ENCODE peak calls at places on chromosomes 7 and 10, in six cellular contexts. J is trophoblast cell, E is mesendoderm, M is neuronal stem cell, K is IMR-90, V is H1. H is an unnamed sample.

GRCh38 chr7:131546583-131547111 is 9.8 kb downstream of the PODXL start:
- DNase-seq in J (no peak), K (no peak), V (peak; percentile 92), E (peak; percentile 97), M (peak; percentile 46), H (no peak)

GRCh38 chr7:86833360-86833759 is 189.7 kb downstream of the GRM3 start:
- DNase-seq in V (no peak), M (no peak), K (no peak), E (no peak), J (no peak), H (no peak)

GRCh38 chr10:113709221-113709838 is 29.6 kb downstream of the CASP7 start:
- DNase-seq in V (no peak), K (peak; percentile 85), J (no peak), M (no peak), E (peak; percentile 53), H (peak; percentile 92)

GRCh38 chr10:96587255-96588059 is 645 bp upstream of the TM9SF3 start:
- DNase-seq in K (peak; percentile 83), M (no peak), J (peak; percentile 72), E (peak; percentile 87), V (no peak), H (peak; percentile 85)

GRCh38 chr10:21173433-21173963 is 276.4 kb upstream of the NEBL start:
- DNase-seq in K (no peak), J (no peak), M (peak; percentile 17), E (peak; percentile 28), V (peak; percentile 74), H (no peak)

GRCh38 chr10:123642697-123643096 is 23.5 kb upstream of the GPR26 start:
- DNase-seq in M (no peak), E (peak; percentile 51), K (no peak), J (no peak), V (peak; percentile 47), H (no peak)

GRCh38 chr10:71250405-71250804 is 38.0 kb downstream of the UNC5B start:
- DNase-seq in V (no peak), E (no peak), M (no peak), J (no peak), K (no peak), H (no peak)

GRCh38 chr10:58775960-58776574 is 263.4 kb downstream of the BICC1 start:
- DNase-seq in M (no peak), J (peak; percentile 32), E (peak; percentile 18), V (no peak), K (peak; percentile 86), H (peak; percentile 73)

GRCh38 chr10:98528166-98528784 is 81.5 kb upstream of the HPS1 start:
- DNase-seq in E (no peak), J (no peak), K (peak; percentile 0), M (no peak), V (no peak), H (peak; percentile 65)

GRCh38 chr10:3102721-3103410 is 35.5 kb downstream of the PFKP start:
- DNase-seq in K (peak; percentile 36), J (no peak), M (no peak), V (no peak), E (no peak), H (no peak)

GRCh38 chr7:28291559-28291958 is 111.0 kb upstream of the JAZF1 start:
- DNase-seq in V (peak; percentile 70), E (peak; percentile 92), M (no peak), K (no peak), J (no peak), H (no peak)

GRCh38 chr7:129702761-129703338 is 91.3 kb downstream of the NRF1 start:
- DNase-seq in M (no peak), J (no peak), V (no peak), K (no peak), E (peak; percentile 44), H (no peak)

GRCh38 chr7:47290466-47290865 is 291.4 kb downstream of the TNS3 start:
- DNase-seq in E (no peak), J (no peak), M (no peak), K (no peak), V (no peak), H (no peak)

GRCh38 chr10:71143170-71143569 is 69.2 kb upstream of the UNC5B start:
- DNase-seq in V (no peak), K (no peak), E (no peak), J (no peak), M (no peak), H (no peak)

GRCh38 chr7:84674236-84674913 is 479.8 kb upstream of the SEMA3A start:
- DNase-seq in J (no peak), V (no peak), E (peak; percentile 18), M (no peak), K (no peak), H (no peak)

GRCh38 chr10:72235544-72236279 is 19.6 kb upstream of the ASCC1 start:
- DNase-seq in J (no peak), K (no peak), E (no peak), M (no peak), V (no peak), H (no peak)

GRCh38 chr7:44213872-44214595 is 13.3 kb downstream of the YKT6 start:
- DNase-seq in V (peak; percentile 55), K (peak; percentile 41), E (peak; percentile 92), M (peak; percentile 50), J (no peak), H (peak; percentile 48)

GRCh38 chr10:33942508-33942907 is 608.0 kb upstream of the NRP1 start:
- DNase-seq in K (no peak), E (no peak), M (no peak), J (no peak), V (no peak), H (no peak)
- H3K4me3 ChIP-seq in K (no peak overlapping the region), E (no peak overlapping the region), M (no peak overlapping the region), J (no peak overlapping the region), V (no peak overlapping the region), H (no peak overlapping the region)

GRCh38 chr10:84247496-84247895 is 2.6 kb downstream of the RGR start:
- DNase-seq in J (no peak), K (no peak), M (no peak), V (no peak), E (no peak), H (no peak)

GRCh38 chr10:84241185-84241790 is at the start of gene LRIT1:
- DNase-seq in K (no peak), M (no peak), V (no peak), J (no peak), E (no peak), H (no peak)

GRCh38 chr10:84243759-84244158 is 1.1 kb upstream of the RGR start:
- DNase-seq in K (no peak), V (no peak), E (peak; percentile 44), J (peak; percentile 82), M (no peak), H (no peak)

GRCh38 chr10:84248794-84249193 is 3.9 kb downstream of the RGR start:
- DNase-seq in M (no peak), J (no peak), V (no peak), K (no peak), E (no peak), H (no peak)

DNA sequence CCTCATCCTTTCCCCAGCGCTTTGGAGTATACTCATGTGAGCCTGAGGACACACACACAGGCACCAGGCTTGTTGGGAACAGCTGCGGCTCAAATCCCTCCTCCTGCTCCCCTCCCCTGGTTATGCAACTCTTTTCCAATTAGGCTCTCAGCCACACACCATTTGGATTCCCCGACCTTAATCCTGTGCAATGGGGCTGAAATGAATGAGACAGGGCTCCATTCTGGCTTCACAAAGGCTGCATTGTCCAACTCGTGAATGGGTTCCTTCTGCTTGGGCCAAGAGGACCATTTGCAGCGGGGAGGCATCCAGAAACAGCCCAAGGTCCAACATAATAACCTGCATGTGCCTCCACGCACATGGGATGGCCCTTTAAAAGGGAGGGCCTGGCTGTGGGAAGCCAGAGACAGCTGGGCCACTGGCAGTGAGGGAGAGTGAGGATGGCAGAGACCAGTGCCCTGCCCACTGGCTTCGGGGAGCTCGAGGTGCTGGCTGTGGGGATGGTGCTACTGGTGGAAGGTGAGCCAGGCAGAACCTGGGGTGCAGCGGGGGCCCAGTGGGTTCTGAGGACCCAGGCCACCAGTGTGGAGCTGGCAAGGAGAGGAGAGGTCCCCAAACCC is at the start of gene RGR:
- DNase-seq in K (no peak), V (no peak), M (peak; percentile 90), E (no peak), J (no peak), H (no peak)
- H3K27ac ChIP-seq in K (no peak within 1 kb of the TSS), V (no peak within 1 kb of the TSS), M (peak within 1 kb of the TSS; percentile 97), E (no peak within 1 kb of the TSS), J (no peak within 1 kb of the TSS), H (no peak within 1 kb of the TSS)

DNA sequence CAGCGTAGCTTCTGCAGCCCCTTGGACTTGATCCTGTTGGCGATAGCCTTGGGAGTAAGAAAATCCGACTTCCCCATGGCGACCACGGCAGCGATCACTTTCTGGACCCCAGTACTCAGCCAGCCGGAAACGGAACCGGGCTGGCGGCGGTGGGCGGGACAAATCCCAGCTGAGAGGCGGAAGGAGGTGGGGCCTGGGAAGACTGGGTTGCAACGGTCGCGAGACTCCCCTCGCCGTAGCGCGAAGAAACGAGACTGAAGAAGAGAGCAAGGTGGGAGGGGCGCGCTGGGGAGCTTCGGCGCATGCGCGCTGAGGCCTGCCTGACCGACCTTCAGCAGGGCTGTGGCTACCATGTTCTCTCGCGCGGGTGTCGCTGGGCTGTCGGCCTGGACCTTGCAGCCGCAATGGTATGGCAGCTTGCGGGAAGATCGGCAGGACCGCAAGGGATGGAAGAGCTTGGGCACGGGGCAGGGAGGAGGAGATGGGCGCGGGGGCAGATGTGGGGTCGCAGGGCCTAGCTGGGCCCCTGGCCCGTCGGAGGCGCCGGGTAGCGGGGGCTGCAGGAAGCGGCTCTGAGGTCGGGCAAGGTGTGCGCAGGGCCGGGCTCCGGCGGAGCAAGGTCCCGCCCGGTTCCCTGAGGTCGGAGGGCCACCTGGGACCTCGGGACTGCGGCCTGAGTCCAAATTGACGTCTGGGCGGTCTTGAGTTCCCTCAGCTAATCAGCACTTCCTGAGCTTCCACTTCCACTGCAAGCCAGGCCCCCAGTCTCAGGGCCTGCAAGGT is at the start of the genes ATP5F1C and KIN:
- DNase-seq in E (peak; percentile 98), V (peak; percentile 98), M (peak; percentile 95), K (peak; percentile 95), J (peak; percentile 98), H (peak; percentile 97)
- H4K8ac ChIP-seq in E (peak within 1 kb of the TSS; percentile 58), V (peak within 1 kb of the TSS; percentile 93), M (no peak within 1 kb of the TSS), K (peak within 1 kb of the TSS; percentile 98), J (peak within 1 kb of the TSS; percentile 99), H (peak within 1 kb of the TSS; percentile 89)

DNA sequence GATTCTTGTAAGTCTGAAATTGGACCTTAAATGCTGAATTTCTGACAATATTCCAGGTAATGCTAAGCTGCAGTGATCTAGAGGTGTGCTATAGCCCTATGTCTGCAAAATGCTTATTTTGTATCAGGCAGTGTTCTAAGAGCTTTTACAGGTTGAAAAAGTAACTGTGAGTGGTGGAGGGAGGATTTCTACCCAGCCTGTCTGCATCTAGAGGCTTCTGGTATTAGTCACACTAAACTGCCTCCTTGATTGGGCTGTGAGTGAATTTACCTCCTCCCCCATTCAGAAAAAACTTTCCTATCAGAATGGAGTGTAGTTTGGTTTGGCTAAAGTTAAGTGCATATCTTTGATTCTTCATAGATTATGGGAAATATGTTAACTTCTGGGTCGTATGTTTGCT is 56.8 kb downstream of the BBS9 start:
- DNase-seq in V (no peak), M (no peak), K (peak; percentile 72), E (peak; percentile 83), J (no peak), H (peak; percentile 45)
- H3K4me3 ChIP-seq in V (no peak overlapping the region), M (no peak overlapping the region), K (no peak overlapping the region), E (no peak overlapping the region), J (no peak overlapping the region), H (no peak overlapping the region)